ENCODE peak calls at places on chromosome 10, in four cellular contexts. One of them, this sample, is unnamed.

GRCh38 chr10:97185326-97186058 is at the start of gene SLIT1:
- DNase-seq in SK-N-SH: peak; percentile 79
- DNase-seq in suprapubic skin: no peak
- DNase-seq in HCT116: no peak
- DNase-seq in this sample: peak; percentile 82

GRCh38 chr10:125187238-125188194 is 27.2 kb upstream of the CTBP2 start:
- DNase-seq in SK-N-SH: no peak
- DNase-seq in suprapubic skin: no peak
- DNase-seq in HCT116: no peak
- DNase-seq in this sample: no peak

GRCh38 chr10:113960617-113961260 is 82.9 kb upstream of the ADRB1 start:
- DNase-seq in SK-N-SH: no peak
- DNase-seq in suprapubic skin: no peak
- DNase-seq in HCT116: no peak
- DNase-seq in this sample: no peak

GRCh38 chr10:26430641-26431163 is 7.4 kb upstream of the APBB1IP start:
- DNase-seq in SK-N-SH: no peak
- DNase-seq in suprapubic skin: no peak
- DNase-seq in HCT116: no peak
- DNase-seq in this sample: no peak

GRCh38 chr10:24556746-24557742 is 166.6 kb downstream of the ARHGAP21 start:
- DNase-seq in SK-N-SH: peak; percentile 47
- DNase-seq in suprapubic skin: no peak
- DNase-seq in HCT116: peak; percentile 66
- DNase-seq in this sample: no peak

GRCh38 chr10:27104919-27105318 is 4.6 kb upstream of the ANKRD26 start:
- DNase-seq in SK-N-SH: no peak
- DNase-seq in suprapubic skin: no peak
- DNase-seq in HCT116: no peak
- DNase-seq in this sample: no peak

GRCh38 chr10:127046975-127047877 is 142.0 kb downstream of the DOCK1 start:
- DNase-seq in SK-N-SH: no peak
- DNase-seq in suprapubic skin: no peak
- DNase-seq in HCT116: no peak
- DNase-seq in this sample: no peak

GRCh38 chr10:21364196-21365114 is 161.0 kb downstream of the SKIDA1 start:
- DNase-seq in SK-N-SH: no peak
- DNase-seq in suprapubic skin: no peak
- DNase-seq in HCT116: peak; percentile 94
- DNase-seq in this sample: no peak

GRCh38 chr10:89553064-89553734 is 17.8 kb upstream of the SLC16A12 start:
- DNase-seq in SK-N-SH: no peak
- DNase-seq in suprapubic skin: no peak
- DNase-seq in HCT116: peak; percentile 82
- DNase-seq in this sample: no peak

GRCh38 chr10:34045571-34046190 is 711.2 kb upstream of the NRP1 start:
- DNase-seq in SK-N-SH: no peak
- DNase-seq in suprapubic skin: no peak
- DNase-seq in HCT116: no peak
- DNase-seq in this sample: no peak

GRCh38 chr10:74957199-74958084 is 131.0 kb downstream of the KAT6B start:
- DNase-seq in SK-N-SH: peak; percentile 42
- DNase-seq in suprapubic skin: no peak
- DNase-seq in HCT116: no peak
- DNase-seq in this sample: no peak

GRCh38 chr10:3857318-3857717 is 72.3 kb upstream of the KLF6 start:
- DNase-seq in SK-N-SH: no peak
- DNase-seq in suprapubic skin: no peak
- DNase-seq in HCT116: no peak
- DNase-seq in this sample: no peak

GRCh38 chr10:86730227-86730626 is 26.2 kb upstream of the BMPR1A start:
- DNase-seq in SK-N-SH: peak; percentile 58
- DNase-seq in suprapubic skin: no peak
- DNase-seq in HCT116: no peak
- DNase-seq in this sample: no peak

GRCh38 chr10:117241541-117242462 is 888 bp downstream of the SLC18A2 start:
- DNase-seq in SK-N-SH: peak; percentile 75
- DNase-seq in suprapubic skin: no peak
- DNase-seq in HCT116: no peak
- DNase-seq in this sample: no peak

GRCh38 chr10:76779163-76779820 is 858.3 kb downstream of the KCNMA1 start:
- DNase-seq in SK-N-SH: no peak
- DNase-seq in suprapubic skin: no peak
- DNase-seq in HCT116: no peak
- DNase-seq in this sample: no peak

GRCh38 chr10:44413416-44413815 is 28.5 kb upstream of the CXCL12 start:
- DNase-seq in SK-N-SH: no peak
- DNase-seq in suprapubic skin: no peak
- DNase-seq in HCT116: no peak
- DNase-seq in this sample: no peak

GRCh38 chr10:129601737-129602136 is 134.7 kb downstream of the MGMT start:
- DNase-seq in SK-N-SH: no peak
- DNase-seq in suprapubic skin: no peak
- DNase-seq in HCT116: no peak
- DNase-seq in this sample: no peak

GRCh38 chr10:132173185-132173584 is 13.6 kb upstream of the DPYSL4 start:
- DNase-seq in SK-N-SH: no peak
- DNase-seq in suprapubic skin: no peak
- DNase-seq in HCT116: no peak
- DNase-seq in this sample: no peak

GRCh38 chr10:88915781-88916180 is 35.7 kb downstream of the STAMBPL1 start:
- DNase-seq in SK-N-SH: no peak
- DNase-seq in suprapubic skin: no peak
- DNase-seq in HCT116: no peak
- DNase-seq in this sample: no peak

GRCh38 chr10:117003336-117003735 is 1.7 kb downstream of the SHTN1 start:
- DNase-seq in SK-N-SH: no peak
- DNase-seq in suprapubic skin: no peak
- DNase-seq in HCT116: no peak
- DNase-seq in this sample: peak; percentile 30

GRCh38 chr10:95458824-95459223 is 102.3 kb downstream of the SORBS1 start:
- DNase-seq in SK-N-SH: no peak
- DNase-seq in suprapubic skin: no peak
- DNase-seq in HCT116: no peak
- DNase-seq in this sample: no peak

GRCh38 chr10:33506391-33506790 is 171.9 kb upstream of the NRP1 start:
- DNase-seq in SK-N-SH: no peak
- DNase-seq in suprapubic skin: no peak
- DNase-seq in HCT116: no peak
- DNase-seq in this sample: no peak

GRCh38 chr10:2508971-2509605 is 558.3 kb upstream of the PFKP start:
- DNase-seq in SK-N-SH: no peak
- DNase-seq in suprapubic skin: no peak
- DNase-seq in HCT116: no peak
- DNase-seq in this sample: no peak

GRCh38 chr10:103440416-103440815 is 11.8 kb downstream of the CALHM2 start:
- DNase-seq in SK-N-SH: no peak
- DNase-seq in suprapubic skin: no peak
- DNase-seq in HCT116: no peak
- DNase-seq in this sample: peak; percentile 79

GRCh38 chr10:88553116-88553752 is 29.9 kb downstream of the RNLS start:
- DNase-seq in SK-N-SH: peak; percentile 48
- DNase-seq in suprapubic skin: no peak
- DNase-seq in HCT116: peak; percentile 54
- DNase-seq in this sample: no peak

GRCh38 chr10:59808896-59809643 is 55.8 kb upstream of the MRLN start:
- DNase-seq in SK-N-SH: peak; percentile 54
- DNase-seq in suprapubic skin: no peak
- DNase-seq in HCT116: peak; percentile 42
- DNase-seq in this sample: peak; percentile 76

GRCh38 chr10:7626283-7626682 is 40.5 kb downstream of the ITIH5 start:
- DNase-seq in SK-N-SH: no peak
- DNase-seq in suprapubic skin: no peak
- DNase-seq in HCT116: no peak
- DNase-seq in this sample: no peak

GRCh38 chr10:59099536-59099935 is 76.9 kb upstream of the PHYHIPL start:
- DNase-seq in SK-N-SH: peak; percentile 48
- DNase-seq in suprapubic skin: no peak
- DNase-seq in HCT116: no peak
- DNase-seq in this sample: no peak

GRCh38 chr10:113187066-113187777 is 237.2 kb downstream of the TCF7L2 start:
- DNase-seq in SK-N-SH: peak; percentile 77
- DNase-seq in suprapubic skin: no peak
- DNase-seq in HCT116: no peak
- DNase-seq in this sample: no peak

GRCh38 chr10:82497451-82497850 is 622.5 kb downstream of the NRG3 start:
- DNase-seq in SK-N-SH: no peak
- DNase-seq in suprapubic skin: no peak
- DNase-seq in HCT116: no peak
- DNase-seq in this sample: no peak

GRCh38 chr10:6328708-6329423 is 126.1 kb downstream of the PFKFB3 start:
- DNase-seq in SK-N-SH: no peak
- DNase-seq in suprapubic skin: no peak
- DNase-seq in HCT116: no peak
- DNase-seq in this sample: no peak

GRCh38 chr10:29880856-29881255 is 178.5 kb downstream of the JCAD start:
- DNase-seq in SK-N-SH: no peak
- DNase-seq in suprapubic skin: no peak
- DNase-seq in HCT116: no peak
- DNase-seq in this sample: no peak

GRCh38 chr10:88991161-88991899 is 732 bp downstream of the FAS start:
- DNase-seq in SK-N-SH: peak; percentile 74
- DNase-seq in suprapubic skin: peak; percentile 87
- DNase-seq in HCT116: peak; percentile 35
- DNase-seq in this sample: peak; percentile 70

GRCh38 chr10:122114156-122114747 is 125.3 kb downstream of the TACC2 start:
- DNase-seq in SK-N-SH: no peak
- DNase-seq in suprapubic skin: no peak
- DNase-seq in HCT116: no peak
- DNase-seq in this sample: no peak

GRCh38 chr10:80530251-80530650 is 7.5 kb upstream of the SH2D4B start:
- DNase-seq in SK-N-SH: peak; percentile 42
- DNase-seq in suprapubic skin: no peak
- DNase-seq in HCT116: peak; percentile 27
- DNase-seq in this sample: no peak

GRCh38 chr10:105974803-105975456 is 1189.6 kb downstream of the SORCS1 start:
- DNase-seq in SK-N-SH: no peak
- DNase-seq in suprapubic skin: no peak
- DNase-seq in HCT116: no peak
- DNase-seq in this sample: peak; percentile 23

GRCh38 chr10:35470535-35470934 is 134.2 kb downstream of the CCNY start:
- DNase-seq in SK-N-SH: peak; percentile 55
- DNase-seq in suprapubic skin: no peak
- DNase-seq in HCT116: no peak
- DNase-seq in this sample: no peak

GRCh38 chr10:69866688-69867461 is 65.2 kb downstream of the COL13A1 start:
- DNase-seq in SK-N-SH: peak; percentile 81
- DNase-seq in suprapubic skin: no peak
- DNase-seq in HCT116: peak; percentile 26
- DNase-seq in this sample: no peak

GRCh38 chr10:99685232-99686041 is 26.1 kb downstream of the ENTPD7 start:
- DNase-seq in SK-N-SH: no peak
- DNase-seq in suprapubic skin: no peak
- DNase-seq in HCT116: no peak
- DNase-seq in this sample: no peak

DNA sequence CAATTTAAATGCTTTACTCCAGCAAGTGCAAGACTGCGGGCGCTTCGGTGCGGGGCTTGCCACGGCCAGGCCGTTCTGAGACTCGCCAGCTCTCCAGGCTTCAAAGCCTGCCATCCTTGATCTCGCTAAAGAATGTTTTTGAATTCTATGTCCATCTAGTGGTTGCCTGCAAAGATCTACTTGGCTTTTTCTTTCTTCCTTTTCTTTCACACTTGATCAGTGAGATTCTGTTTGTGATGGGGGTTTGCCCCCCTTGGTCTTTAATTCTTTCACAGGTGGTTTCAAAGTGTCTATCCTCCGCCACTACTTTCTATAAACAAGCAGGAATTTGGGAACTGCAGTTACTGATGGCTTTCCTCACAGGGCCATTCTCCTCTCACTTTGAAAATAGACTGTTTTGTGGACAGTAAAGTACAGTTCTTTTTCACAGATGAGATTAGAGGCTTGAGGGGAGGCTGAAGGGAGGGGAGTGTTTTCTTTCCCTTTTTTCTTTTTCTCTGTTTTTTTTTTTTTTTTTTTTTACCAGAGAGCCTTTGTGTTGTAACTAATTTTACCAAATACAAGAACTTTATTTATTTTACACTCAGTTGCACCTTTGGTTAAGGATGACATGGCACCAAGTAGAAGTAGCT is 15.2 kb upstream of the FBXW4 start:
- DNase-seq in SK-N-SH: no peak
- DNase-seq in suprapubic skin: no peak
- DNase-seq in HCT116: no peak
- DNase-seq in this sample: peak; percentile 68
- TF ChIP-seq CTCF in SK-N-SH: no peak
- TF ChIP-seq CTCF in suprapubic skin: no peak
- TF ChIP-seq CTCF in HCT116: peak; percentile 3
- TF ChIP-seq CTCF in this sample: no peak

DNA sequence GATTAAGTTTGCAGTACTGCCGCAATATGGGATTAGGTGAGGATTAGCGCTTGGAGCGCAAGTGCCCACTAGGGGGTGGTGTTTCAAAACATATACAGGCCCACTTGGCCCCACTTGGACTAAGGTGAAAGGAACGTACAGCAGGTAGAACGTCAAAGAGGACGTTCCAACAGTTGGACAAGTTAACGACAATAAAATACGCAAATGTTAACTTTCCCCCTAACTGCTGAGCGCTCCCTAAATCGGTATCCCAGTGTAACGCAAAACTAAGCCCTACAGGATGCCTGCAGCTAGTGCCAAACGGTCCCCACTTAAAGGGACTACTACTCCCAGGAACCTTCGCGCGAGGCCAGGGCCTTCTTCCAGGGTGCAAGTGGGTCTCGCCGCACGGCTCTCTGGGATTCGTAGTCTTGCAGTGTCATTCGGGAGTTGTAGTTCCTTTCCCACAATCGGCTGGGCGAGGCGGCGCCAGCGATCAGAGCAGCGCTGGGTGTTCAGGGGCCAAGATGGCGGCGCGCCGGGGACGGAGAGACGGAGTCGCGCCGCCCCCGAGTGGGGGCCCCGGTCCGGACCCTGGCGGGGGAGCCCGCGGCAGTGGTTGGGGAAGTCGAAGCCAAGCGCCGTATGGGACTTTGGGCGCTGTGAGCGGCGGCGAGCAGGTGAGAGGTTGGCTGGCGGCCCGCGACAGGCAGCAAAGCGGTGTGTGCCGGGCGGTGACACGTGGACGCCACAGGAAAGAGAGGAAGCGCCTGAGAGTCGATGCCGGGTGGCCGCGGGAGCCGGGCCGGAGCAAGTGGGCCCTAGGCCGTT is at the start of gene PPRC1:
- DNase-seq in SK-N-SH: peak; percentile 95
- DNase-seq in suprapubic skin: peak; percentile 99
- DNase-seq in HCT116: peak; percentile 100
- DNase-seq in this sample: peak; percentile 97
- H3K4me3 ChIP-seq in SK-N-SH: peak within 1 kb of the TSS; percentile 90
- H3K4me3 ChIP-seq in suprapubic skin: peak within 1 kb of the TSS; percentile 98
- H3K4me3 ChIP-seq in HCT116: peak within 1 kb of the TSS; percentile 93
- H3K4me3 ChIP-seq in this sample: peak within 1 kb of the TSS; percentile 93

GRCh38 chr10:119165171-119166110 is at the start of gene SFXN4:
- DNase-seq in SK-N-SH: peak; percentile 92
- DNase-seq in suprapubic skin: peak; percentile 84
- DNase-seq in HCT116: peak; percentile 44
- DNase-seq in this sample: peak; percentile 97
- TF ChIP-seq POLR2AphosphoS5 in SK-N-SH: no peak
- TF ChIP-seq POLR2AphosphoS5 in suprapubic skin: no peak
- TF ChIP-seq POLR2AphosphoS5 in HCT116: peak; percentile 88
- TF ChIP-seq POLR2AphosphoS5 in this sample: peak; percentile 64

GRCh38 chr10:788796-789748 is 99.6 kb upstream of the DIP2C start:
- DNase-seq in SK-N-SH: peak; percentile 91
- DNase-seq in suprapubic skin: peak; percentile 83
- DNase-seq in HCT116: peak; percentile 18
- DNase-seq in this sample: peak; percentile 86
- TF ChIP-seq CTCF in SK-N-SH: peak; percentile 63
- TF ChIP-seq CTCF in suprapubic skin: peak; percentile 43
- TF ChIP-seq CTCF in HCT116: peak; percentile 39
- TF ChIP-seq CTCF in this sample: peak; percentile 47

This sample was measured in upper lobe of left lung.